ENCODE peak calls at places on chromosomes 12 and 14, in seven cellular contexts. One of them, this sample, is unnamed.

GRCh38 chr14:73887116-73887490 is 444 bp downstream of the ZNF410 start:
- DNase-seq in heart right ventricle: no peak
- DNase-seq in GM12878: no peak
- DNase-seq in psoas muscle: no peak
- DNase-seq in brain microvascular endothelial cell: peak; percentile 7
- DNase-seq in stomach: no peak
- DNase-seq in CD8-positive, alpha-beta T cell: peak; percentile 23
- DNase-seq in this sample: no peak

GRCh38 chr12:14278294-14278953 is 87.1 kb upstream of the ATF7IP start:
- DNase-seq in stomach: no peak
- DNase-seq in brain microvascular endothelial cell: no peak
- DNase-seq in heart right ventricle: no peak
- DNase-seq in CD8-positive, alpha-beta T cell: no peak
- DNase-seq in GM12878: no peak
- DNase-seq in psoas muscle: no peak
- DNase-seq in this sample: no peak

GRCh38 chr12:69502342-69503081 is 32.3 kb downstream of the FRS2 start:
- DNase-seq in stomach: no peak
- DNase-seq in psoas muscle: no peak
- DNase-seq in GM12878: no peak
- DNase-seq in heart right ventricle: no peak
- DNase-seq in CD8-positive, alpha-beta T cell: no peak
- DNase-seq in brain microvascular endothelial cell: no peak
- DNase-seq in this sample: no peak

GRCh38 chr14:102803139-102803538 is 25.9 kb downstream of the TRAF3 start:
- DNase-seq in stomach: no peak
- DNase-seq in GM12878: no peak
- DNase-seq in heart right ventricle: no peak
- DNase-seq in brain microvascular endothelial cell: no peak
- DNase-seq in psoas muscle: no peak
- DNase-seq in CD8-positive, alpha-beta T cell: no peak
- DNase-seq in this sample: no peak

GRCh38 chr14:36656769-36657408 is 4.8 kb upstream of the PAX9 start:
- DNase-seq in brain microvascular endothelial cell: no peak
- DNase-seq in CD8-positive, alpha-beta T cell: no peak
- DNase-seq in stomach: no peak
- DNase-seq in GM12878: no peak
- DNase-seq in heart right ventricle: no peak
- DNase-seq in psoas muscle: peak; percentile 75
- DNase-seq in this sample: no peak

GRCh38 chr14:59422069-59422881 is 42.9 kb downstream of the GPR135 start:
- DNase-seq in GM12878: no peak
- DNase-seq in stomach: no peak
- DNase-seq in psoas muscle: no peak
- DNase-seq in brain microvascular endothelial cell: no peak
- DNase-seq in heart right ventricle: no peak
- DNase-seq in CD8-positive, alpha-beta T cell: no peak
- DNase-seq in this sample: no peak

GRCh38 chr14:101009531-101009930 is 106.0 kb upstream of the RTL1 start:
- DNase-seq in heart right ventricle: no peak
- DNase-seq in CD8-positive, alpha-beta T cell: no peak
- DNase-seq in brain microvascular endothelial cell: no peak
- DNase-seq in GM12878: no peak
- DNase-seq in stomach: no peak
- DNase-seq in psoas muscle: no peak
- DNase-seq in this sample: no peak

GRCh38 chr12:109950625-109951024 is 45.5 kb downstream of the GIT2 start:
- DNase-seq in stomach: no peak
- DNase-seq in GM12878: no peak
- DNase-seq in heart right ventricle: no peak
- DNase-seq in CD8-positive, alpha-beta T cell: no peak
- DNase-seq in brain microvascular endothelial cell: no peak
- DNase-seq in psoas muscle: no peak
- DNase-seq in this sample: no peak

GRCh38 chr12:124609041-124609984 is 41.9 kb upstream of the NCOR2 start:
- DNase-seq in psoas muscle: peak; percentile 87
- DNase-seq in GM12878: peak; percentile 52
- DNase-seq in heart right ventricle: peak; percentile 79
- DNase-seq in stomach: peak; percentile 99
- DNase-seq in CD8-positive, alpha-beta T cell: peak; percentile 91
- DNase-seq in brain microvascular endothelial cell: no peak
- DNase-seq in this sample: no peak

GRCh38 chr12:123771261-123771660 is 9.2 kb downstream of the DNAH10 start:
- DNase-seq in brain microvascular endothelial cell: no peak
- DNase-seq in stomach: no peak
- DNase-seq in psoas muscle: no peak
- DNase-seq in GM12878: no peak
- DNase-seq in CD8-positive, alpha-beta T cell: no peak
- DNase-seq in heart right ventricle: no peak
- DNase-seq in this sample: no peak

GRCh38 chr14:104436047-104436531 is 143.5 kb upstream of the C14orf180 start:
- DNase-seq in GM12878: no peak
- DNase-seq in brain microvascular endothelial cell: peak; percentile 16
- DNase-seq in heart right ventricle: peak; percentile 82
- DNase-seq in stomach: peak; percentile 71
- DNase-seq in CD8-positive, alpha-beta T cell: no peak
- DNase-seq in psoas muscle: peak; percentile 80
- DNase-seq in this sample: peak; percentile 41

GRCh38 chr14:87332001-87332400 is 661.0 kb downstream of the GALC start:
- DNase-seq in CD8-positive, alpha-beta T cell: no peak
- DNase-seq in psoas muscle: no peak
- DNase-seq in heart right ventricle: no peak
- DNase-seq in brain microvascular endothelial cell: no peak
- DNase-seq in stomach: no peak
- DNase-seq in GM12878: no peak
- DNase-seq in this sample: no peak

GRCh38 chr14:75453817-75454434 is 26.1 kb downstream of the JDP2 start:
- DNase-seq in CD8-positive, alpha-beta T cell: peak; percentile 24
- DNase-seq in psoas muscle: no peak
- DNase-seq in brain microvascular endothelial cell: no peak
- DNase-seq in GM12878: peak; percentile 61
- DNase-seq in stomach: no peak
- DNase-seq in heart right ventricle: no peak
- DNase-seq in this sample: peak; percentile 17
- TF ChIP-seq CTCF in CD8-positive, alpha-beta T cell: peak; percentile 21
- TF ChIP-seq CTCF in psoas muscle: no peak
- TF ChIP-seq CTCF in brain microvascular endothelial cell: peak; percentile 7
- TF ChIP-seq CTCF in GM12878: peak; percentile 78
- TF ChIP-seq CTCF in stomach: no peak
- TF ChIP-seq CTCF in heart right ventricle: no peak
- TF ChIP-seq CTCF in this sample: no peak

GRCh38 chr14:81172881-81173280 is 47.9 kb downstream of the GTF2A1 start:
- DNase-seq in psoas muscle: no peak
- DNase-seq in brain microvascular endothelial cell: no peak
- DNase-seq in CD8-positive, alpha-beta T cell: no peak
- DNase-seq in heart right ventricle: no peak
- DNase-seq in stomach: no peak
- DNase-seq in GM12878: no peak
- DNase-seq in this sample: no peak
- H3K27ac ChIP-seq in psoas muscle: no peak overlapping the region
- H3K27ac ChIP-seq in brain microvascular endothelial cell: no peak overlapping the region
- H3K27ac ChIP-seq in CD8-positive, alpha-beta T cell: no peak overlapping the region
- H3K27ac ChIP-seq in heart right ventricle: no peak overlapping the region
- H3K27ac ChIP-seq in stomach: no peak overlapping the region
- H3K27ac ChIP-seq in GM12878: no peak overlapping the region
- H3K27ac ChIP-seq in this sample: no peak overlapping the region

GRCh38 chr14:20687362-20688166 is 1.0 kb upstream of the ANG start:
- DNase-seq in brain microvascular endothelial cell: no peak
- DNase-seq in heart right ventricle: no peak
- DNase-seq in stomach: peak; percentile 52
- DNase-seq in GM12878: no peak
- DNase-seq in CD8-positive, alpha-beta T cell: no peak
- DNase-seq in psoas muscle: no peak
- DNase-seq in this sample: no peak

GRCh38 chr14:20688167-20688839 is at the start of gene ANG:
- DNase-seq in psoas muscle: no peak
- DNase-seq in brain microvascular endothelial cell: no peak
- DNase-seq in stomach: no peak
- DNase-seq in heart right ventricle: no peak
- DNase-seq in CD8-positive, alpha-beta T cell: no peak
- DNase-seq in GM12878: no peak
- DNase-seq in this sample: no peak

GRCh38 chr14:20683896-20684661 is at the start of gene RNASE4:
- DNase-seq in brain microvascular endothelial cell: peak; percentile 95
- DNase-seq in heart right ventricle: peak; percentile 81
- DNase-seq in psoas muscle: peak; percentile 90
- DNase-seq in CD8-positive, alpha-beta T cell: peak; percentile 83
- DNase-seq in stomach: peak; percentile 92
- DNase-seq in GM12878: peak; percentile 82
- DNase-seq in this sample: peak; percentile 65

GRCh38 chr14:20684662-20685456 is 499 bp downstream of the RNASE4 start:
- DNase-seq in GM12878: no peak
- DNase-seq in CD8-positive, alpha-beta T cell: no peak
- DNase-seq in brain microvascular endothelial cell: peak; percentile 38
- DNase-seq in heart right ventricle: peak; percentile 18
- DNase-seq in stomach: peak; percentile 46
- DNase-seq in psoas muscle: peak; percentile 62
- DNase-seq in this sample: no peak

DNA sequence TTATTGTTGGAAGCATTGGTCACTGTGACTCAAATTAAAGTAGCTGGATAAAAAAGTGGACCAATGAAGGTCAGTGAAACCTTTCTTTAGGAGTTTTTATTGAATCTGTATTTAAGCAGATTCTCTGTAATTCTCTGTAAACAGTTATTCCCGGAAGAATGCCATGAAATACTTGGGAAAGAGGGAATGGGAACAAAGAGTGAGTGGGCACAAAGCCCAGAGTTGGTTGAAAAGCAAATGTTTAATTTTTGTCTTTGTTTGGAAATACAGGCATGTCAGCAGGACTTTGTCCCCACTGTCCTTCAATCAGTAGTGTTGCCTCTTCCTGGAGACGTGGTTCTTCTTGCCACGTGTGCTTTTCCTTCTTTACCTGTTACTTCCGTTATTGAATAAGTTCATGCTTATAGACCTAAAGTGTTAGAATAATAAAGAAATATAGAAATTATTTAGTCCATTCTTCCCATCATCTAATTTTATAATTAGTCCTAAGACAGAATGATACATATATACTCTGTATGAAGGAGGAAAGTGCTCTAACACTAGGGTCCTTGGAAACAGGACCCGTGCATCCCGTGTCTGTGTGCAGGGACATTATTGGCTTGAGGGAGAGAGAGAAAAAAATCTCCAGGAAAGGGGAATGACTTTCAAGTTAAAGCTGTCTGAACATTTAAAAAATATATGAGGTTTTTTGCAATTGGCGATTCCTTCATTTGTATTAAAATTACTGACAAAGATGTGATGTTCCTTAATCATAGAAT is 2.0 kb upstream of the ANG start:
- DNase-seq in GM12878: no peak
- DNase-seq in psoas muscle: no peak
- DNase-seq in stomach: peak; percentile 61
- DNase-seq in brain microvascular endothelial cell: no peak
- DNase-seq in CD8-positive, alpha-beta T cell: no peak
- DNase-seq in heart right ventricle: no peak
- DNase-seq in this sample: no peak
- H3K4me3 ChIP-seq in GM12878: no peak overlapping the region
- H3K4me3 ChIP-seq in psoas muscle: no peak overlapping the region
- H3K4me3 ChIP-seq in stomach: peak overlapping the region; percentile 76
- H3K4me3 ChIP-seq in brain microvascular endothelial cell: no peak overlapping the region
- H3K4me3 ChIP-seq in CD8-positive, alpha-beta T cell: no peak overlapping the region
- H3K4me3 ChIP-seq in heart right ventricle: no peak overlapping the region
- H3K4me3 ChIP-seq in this sample: no peak overlapping the region

GRCh38 chr14:89954045-89955021 is at the start of gene EFCAB11:
- DNase-seq in heart right ventricle: peak; percentile 98
- DNase-seq in GM12878: peak; percentile 93
- DNase-seq in CD8-positive, alpha-beta T cell: peak; percentile 95
- DNase-seq in psoas muscle: peak; percentile 98
- DNase-seq in stomach: peak; percentile 98
- DNase-seq in brain microvascular endothelial cell: peak; percentile 98
- DNase-seq in this sample: peak; percentile 93
- TF ChIP-seq CTCF in heart right ventricle: no peak
- TF ChIP-seq CTCF in GM12878: peak; percentile 27
- TF ChIP-seq CTCF in CD8-positive, alpha-beta T cell: no peak
- TF ChIP-seq CTCF in psoas muscle: no peak
- TF ChIP-seq CTCF in stomach: no peak
- TF ChIP-seq CTCF in brain microvascular endothelial cell: peak; percentile 24
- TF ChIP-seq CTCF in this sample: no peak

DNA sequence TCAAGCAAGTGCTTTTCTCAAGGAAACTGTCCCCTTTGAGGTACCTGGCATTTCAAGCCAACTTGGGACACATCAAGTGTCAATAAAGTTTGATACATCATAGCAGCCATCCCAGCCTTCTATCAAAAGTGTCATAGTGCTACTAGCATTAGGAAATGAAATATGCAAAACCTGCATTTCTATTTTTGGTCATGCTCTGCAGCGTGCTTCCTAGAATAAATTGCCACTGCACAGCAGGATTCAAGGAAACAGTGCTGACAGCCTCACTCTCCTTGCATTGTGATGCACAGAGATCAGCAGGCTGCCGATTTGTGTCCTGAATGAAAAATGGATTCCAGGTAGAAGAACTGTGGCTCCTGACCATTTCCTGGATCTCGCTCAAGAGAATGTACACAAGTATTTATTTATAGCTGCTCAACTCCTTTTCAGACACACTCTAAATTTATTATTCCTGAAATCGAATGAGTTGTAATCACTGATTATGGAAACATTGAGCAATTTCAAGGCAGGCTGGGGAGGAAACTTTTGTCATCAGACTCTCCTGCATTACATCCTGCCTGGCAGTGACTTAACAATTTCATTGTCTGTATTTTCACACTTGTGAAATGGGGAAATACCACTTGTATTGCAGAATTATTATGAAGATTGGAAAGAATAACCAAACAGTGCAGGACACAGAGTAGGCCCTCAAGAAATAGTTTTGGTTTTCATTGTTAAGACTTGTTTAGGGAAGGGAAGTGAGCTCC is 120.9 kb downstream of the SLC38A6 start:
- DNase-seq in brain microvascular endothelial cell: no peak
- DNase-seq in GM12878: no peak
- DNase-seq in stomach: no peak
- DNase-seq in CD8-positive, alpha-beta T cell: no peak
- DNase-seq in heart right ventricle: no peak
- DNase-seq in psoas muscle: no peak
- DNase-seq in this sample: no peak
- H3K27ac ChIP-seq in brain microvascular endothelial cell: peak overlapping the region; percentile 94
- H3K27ac ChIP-seq in GM12878: peak overlapping the region; percentile 59
- H3K27ac ChIP-seq in stomach: peak overlapping the region; percentile 44
- H3K27ac ChIP-seq in CD8-positive, alpha-beta T cell: no peak overlapping the region
- H3K27ac ChIP-seq in heart right ventricle: peak overlapping the region; percentile 37
- H3K27ac ChIP-seq in psoas muscle: peak overlapping the region; percentile 79
- H3K27ac ChIP-seq in this sample: peak overlapping the region; percentile 63

This sample was measured in dorsolateral prefrontal cortex.